ENCODE peak calls at places on chromosomes 12 and 14, in six cellular contexts. X is A549, Q is stomach, N is heart left ventricle, P is body of pancreas, J is Peyer's patch. F is an unnamed sample.
A peak's percentile ranks its signal among the peaks of the same experiment; 100 is the strongest.

GRCh38 chr14:90235179-90235976 is 21.0 kb upstream of the PSMC1 start:
- DNase-seq in X (peak; percentile 76), Q (peak; percentile 76), N (peak; percentile 82), P (peak; percentile 58), J (peak; percentile 78), F (peak; percentile 92)

GRCh38 chr14:89845346-89845745 is 109.2 kb downstream of the EFCAB11 start:
- DNase-seq in X (peak; percentile 33), Q (no peak), N (no peak), P (no peak), J (no peak), F (no peak)

GRCh38 chr12:40033260-40033649 is 72.6 kb downstream of the SLC2A13 start:
- DNase-seq in X (no peak), Q (peak; percentile 48), N (no peak), P (peak; percentile 43), J (no peak), F (no peak)

GRCh38 chr14:92362781-92363235 is 39.8 kb downstream of the SLC24A4 start:
- DNase-seq in X (peak; percentile 32), Q (no peak), N (no peak), P (no peak), J (no peak), F (peak; percentile 41)

GRCh38 chr12:120365675-120366340 is 3.2 kb downstream of the MSI1 start:
- DNase-seq in X (no peak), Q (peak; percentile 82), N (no peak), P (peak; percentile 68), J (peak; percentile 79), F (no peak)

GRCh38 chr12:63036216-63036973 is 101.4 kb upstream of the PPM1H start:
- DNase-seq in X (no peak), Q (no peak), N (no peak), P (no peak), J (no peak), F (no peak)

GRCh38 chr12:46160081-46160980 is 108.5 kb downstream of the SLC38A1 start:
- DNase-seq in X (no peak), Q (no peak), N (no peak), P (no peak), J (no peak), F (peak; percentile 62)

GRCh38 chr14:104307627-104308401 is 169.4 kb downstream of the KIF26A start:
- DNase-seq in X (no peak), Q (no peak), N (peak; percentile 44), P (no peak), J (peak; percentile 28), F (no peak)

GRCh38 chr12:80565276-80565675 is 121.2 kb downstream of the PTPRQ start:
- DNase-seq in X (no peak), Q (no peak), N (no peak), P (no peak), J (no peak), F (no peak)

GRCh38 chr12:6478406-6478805 is 7.9 kb upstream of the VAMP1 start:
- DNase-seq in X (no peak), Q (no peak), N (no peak), P (no peak), J (no peak), F (peak; percentile 84)

GRCh38 chr14:101557811-101558738 is 3.2 kb upstream of the DIO3 start:
- DNase-seq in X (no peak), Q (no peak), N (peak; percentile 36), P (peak; percentile 58), J (no peak), F (peak; percentile 40)

GRCh38 chr14:101557321-101557695 is 4.0 kb upstream of the DIO3 start:
- DNase-seq in X (no peak), Q (no peak), N (peak; percentile 36), P (no peak), J (no peak), F (no peak)

GRCh38 chr14:101559624-101560533 is 1.4 kb upstream of the DIO3 start:
- DNase-seq in X (no peak), Q (no peak), N (peak; percentile 69), P (peak; percentile 49), J (no peak), F (no peak)

GRCh38 chr14:101559250-101559623 is 2.1 kb upstream of the DIO3 start:
- DNase-seq in X (no peak), Q (no peak), N (no peak), P (no peak), J (no peak), F (no peak)

GRCh38 chr14:101558739-101559240 is 2.5 kb upstream of the DIO3 start:
- DNase-seq in X (no peak), Q (no peak), N (peak; percentile 17), P (no peak), J (no peak), F (no peak)
- H3K4me3 ChIP-seq in X (no peak overlapping the region), Q (peak overlapping the region; percentile 45), N (no peak overlapping the region), P (no peak overlapping the region), J (no peak overlapping the region), F (no peak overlapping the region)

DNA sequence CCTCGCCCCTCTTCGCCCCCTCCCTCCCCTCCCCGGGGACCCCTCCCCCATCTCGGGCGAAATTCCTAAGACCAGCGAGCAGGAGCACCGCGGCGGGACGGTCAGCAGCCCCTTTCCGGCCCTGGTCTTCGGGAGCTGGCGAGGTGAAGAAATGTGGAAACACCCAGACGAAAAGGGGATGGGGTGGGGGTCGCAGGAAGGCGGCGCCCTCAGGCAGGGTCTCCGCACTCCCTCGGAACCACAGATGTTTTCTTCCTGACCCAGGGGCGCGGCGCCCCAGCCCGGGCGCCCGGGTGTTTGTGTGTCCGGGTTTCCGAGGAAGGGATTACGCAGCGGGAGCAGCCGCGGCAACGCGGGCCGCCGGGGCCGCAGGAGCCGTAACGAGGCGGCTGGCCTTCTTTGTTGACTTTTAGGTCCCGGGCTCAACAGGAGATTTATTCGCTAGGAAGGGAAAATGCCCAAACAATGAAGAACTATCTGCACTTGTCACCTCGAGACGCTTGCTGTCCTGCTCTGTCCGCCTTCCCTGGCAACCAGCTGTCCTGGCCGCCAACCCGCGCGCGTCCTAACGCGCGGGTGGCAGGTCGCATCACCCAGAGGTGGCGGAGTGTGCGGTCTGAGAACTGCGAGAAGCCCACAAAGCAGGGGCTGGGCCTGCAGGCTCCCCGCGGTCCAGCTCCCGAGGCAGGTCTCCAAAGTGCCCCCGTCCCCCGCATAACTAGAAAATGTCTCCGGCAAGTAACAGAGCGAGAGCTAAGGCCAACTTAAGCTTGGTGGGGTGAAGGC is 7.0 kb downstream of the FOXA1 start:
- DNase-seq in X (no peak), Q (no peak), N (peak; percentile 36), P (no peak), J (peak; percentile 77), F (no peak)
- TF ChIP-seq POLR2A in X (no peak), Q (no peak), N (no peak), P (no peak), J (no peak), F (no peak)

GRCh38 chr12:96986883-96987523 is 79.9 kb downstream of the NEDD1 start:
- DNase-seq in X (peak; percentile 25), Q (no peak), N (no peak), P (peak; percentile 20), J (no peak), F (no peak)
- TF ChIP-seq CTCF in X (peak; percentile 68), Q (no peak), N (peak; percentile 43), P (peak; percentile 42), J (no peak), F (no peak)

DNA sequence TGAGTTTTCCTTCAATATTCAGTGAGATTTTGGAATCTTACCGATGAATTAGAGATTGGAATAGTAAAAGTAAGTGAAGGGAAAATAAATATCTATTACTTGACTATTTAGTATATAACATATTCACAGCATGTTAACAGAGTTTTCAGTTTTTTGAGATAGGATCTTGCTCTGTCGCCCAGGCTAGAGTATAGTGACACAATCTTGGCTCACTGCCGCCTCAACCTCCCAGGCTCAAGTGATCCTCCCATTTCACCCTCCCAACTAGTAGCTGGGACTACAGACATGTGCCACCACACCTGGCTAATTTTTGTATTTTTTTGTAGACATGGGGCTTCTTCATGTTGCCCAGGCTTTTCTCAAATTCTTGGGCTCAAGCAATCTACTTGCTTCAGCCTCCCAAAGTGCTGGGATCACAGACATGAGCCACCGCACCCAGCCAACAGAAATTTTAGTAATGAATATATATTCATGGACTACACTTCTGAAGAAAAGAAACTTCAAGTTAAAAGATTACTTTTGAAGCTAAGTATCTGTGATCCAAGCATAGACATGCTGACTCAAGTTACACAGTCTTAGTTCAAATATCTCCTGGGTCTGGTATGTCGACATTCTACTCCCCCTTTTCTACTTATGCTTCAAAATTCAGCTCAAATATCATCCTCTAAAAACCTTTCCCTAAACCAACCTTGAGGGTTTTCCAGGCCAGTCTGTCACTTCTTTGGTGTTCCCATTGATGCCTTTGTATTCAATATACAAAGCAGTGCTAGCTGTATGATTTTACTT is 13.8 kb downstream of the UBE2N start:
- DNase-seq in X (no peak), Q (no peak), N (no peak), P (no peak), J (no peak), F (no peak)
- H3K4me3 ChIP-seq in X (no peak overlapping the region), Q (no peak overlapping the region), N (no peak overlapping the region), P (no peak overlapping the region), J (no peak overlapping the region), F (no peak overlapping the region)

GRCh38 chr12:52025301-52026172 is 18.8 kb downstream of the TAMALIN start:
- DNase-seq in X (peak; percentile 90), Q (peak; percentile 90), N (peak; percentile 86), P (peak; percentile 87), J (peak; percentile 85), F (peak; percentile 89)
- TF ChIP-seq POLR2A in X (no peak), Q (no peak), N (no peak), P (peak; percentile 50), J (peak; percentile 9), F (no peak)

GRCh38 chr12:47811070-47811391 is 8.7 kb downstream of the HDAC7 start:
- DNase-seq in X (no peak), Q (no peak), N (no peak), P (no peak), J (no peak), F (no peak)

GRCh38 chr12:47807338-47807737 is 12.4 kb downstream of the HDAC7 start:
- DNase-seq in X (no peak), Q (no peak), N (peak; percentile 61), P (no peak), J (no peak), F (no peak)

GRCh38 chr12:47811581-47812484 is 7.9 kb downstream of the HDAC7 start:
- DNase-seq in X (no peak), Q (no peak), N (no peak), P (no peak), J (peak; percentile 58), F (peak; percentile 78)

GRCh38 chr12:47808049-47808448 is 11.7 kb downstream of the HDAC7 start:
- DNase-seq in X (no peak), Q (no peak), N (peak; percentile 78), P (no peak), J (no peak), F (no peak)

GRCh38 chr12:47808574-47809380 is 10.9 kb downstream of the HDAC7 start:
- DNase-seq in X (peak; percentile 53), Q (no peak), N (peak; percentile 67), P (no peak), J (no peak), F (no peak)
- TF ChIP-seq CTCF in X (no peak), Q (no peak), N (no peak), P (no peak), J (no peak), F (no peak)

DNA sequence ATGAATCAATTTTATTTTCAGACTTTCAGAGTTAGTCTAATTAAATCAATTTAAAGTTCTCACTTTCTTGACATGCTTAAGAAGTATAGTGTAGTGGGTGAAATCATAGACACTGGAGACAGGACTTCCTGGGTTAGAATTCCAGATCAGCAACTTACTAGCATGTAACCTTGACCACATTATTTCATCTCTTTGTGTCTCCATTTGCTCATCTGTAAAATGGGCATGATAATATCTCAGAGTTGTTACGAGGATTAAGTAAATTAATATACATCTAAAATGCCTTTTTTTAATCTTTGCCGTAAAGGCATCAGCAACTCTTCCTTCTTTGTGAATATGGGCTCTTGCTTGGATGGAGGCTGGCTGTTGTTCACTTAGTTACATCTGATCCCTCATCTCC is 1.3 kb upstream of the ERGIC2 start:
- DNase-seq in X (no peak), Q (no peak), N (no peak), P (no peak), J (no peak), F (no peak)
- H3K4me3 ChIP-seq in X (no peak overlapping the region), Q (no peak overlapping the region), N (no peak overlapping the region), P (no peak overlapping the region), J (no peak overlapping the region), F (no peak overlapping the region)

GRCh38 chr12:94867066-94867855 is 136.2 kb downstream of the NDUFA12 start:
- DNase-seq in X (no peak), Q (no peak), N (no peak), P (no peak), J (no peak), F (no peak)
- TF ChIP-seq POLR2A in X (no peak), Q (no peak), N (no peak), P (no peak), J (no peak), F (no peak)